ENCODE peak calls at places on chromosomes 7 and 10, in seven cellular contexts. J, I, H, E, U, R and D are unnamed samples.

GRCh38 chr10:102603946-102604345 is 40.3 kb upstream of the TRIM8 start:
- DNase-seq in J (no peak), I (no peak), H (no peak), E (no peak), U (no peak), R (no peak), D (no peak)

GRCh38 chr10:115957010-115957395 is 316.0 kb downstream of the GFRA1 start:
- DNase-seq in J (no peak), I (no peak), H (no peak), E (no peak), U (no peak), R (no peak), D (no peak)

GRCh38 chr10:2928219-2928840 is 139.0 kb upstream of the PFKP start:
- DNase-seq in J (peak; percentile 75), I (peak; percentile 52), H (peak; percentile 61), E (peak; percentile 55), U (peak; percentile 5), R (peak; percentile 87), D (peak; percentile 11)

GRCh38 chr10:101091546-101092290 is 29.9 kb downstream of the KAZALD1 start:
- DNase-seq in J (no peak), I (peak; percentile 11), H (peak; percentile 66), E (no peak), U (no peak), R (no peak), D (no peak)

GRCh38 chr10:14838582-14839304 is 637 bp downstream of the HSPA14 start:
- DNase-seq in J (peak; percentile 18), I (peak; percentile 24), H (peak; percentile 24), E (no peak), U (no peak), R (peak; percentile 59), D (peak; percentile 6)

GRCh38 chr7:954330-955238 is at the start of gene ADAP1:
- DNase-seq in J (peak; percentile 20), I (peak; percentile 38), H (peak; percentile 70), E (no peak), U (peak; percentile 25), R (peak; percentile 87), D (peak; percentile 64)

GRCh38 chr7:87875151-87876039 is 765 bp downstream of the SLC25A40 start:
- DNase-seq in J (no peak), I (no peak), H (peak; percentile 18), E (peak; percentile 44), U (no peak), R (no peak), D (peak; percentile 53)

GRCh38 chr10:12842310-12842709 is 159.2 kb downstream of the CCDC3 start:
- DNase-seq in J (no peak), I (no peak), H (no peak), E (no peak), U (no peak), R (no peak), D (no peak)

GRCh38 chr7:13894956-13895355 is 94.5 kb downstream of the ETV1 start:
- DNase-seq in J (no peak), I (no peak), H (no peak), E (peak; percentile 82), U (no peak), R (no peak), D (no peak)

GRCh38 chr10:133241501-133242205 is 4.0 kb downstream of the VENTX start:
- DNase-seq in J (no peak), I (no peak), H (no peak), E (no peak), U (no peak), R (peak; percentile 72), D (no peak)

GRCh38 chr7:139737221-139738100 is 40.3 kb downstream of the HIPK2 start:
- DNase-seq in J (no peak), I (peak; percentile 51), H (no peak), E (no peak), U (no peak), R (no peak), D (no peak)

GRCh38 chr10:79608505-79609375 is 2.0 kb upstream of the SFTPA1 start:
- DNase-seq in J (no peak), I (peak; percentile 23), H (peak; percentile 16), E (no peak), U (no peak), R (peak; percentile 48), D (peak; percentile 23)

GRCh38 chr10:33758299-33758698 is 423.8 kb upstream of the NRP1 start:
- DNase-seq in J (no peak), I (no peak), H (no peak), E (no peak), U (no peak), R (no peak), D (no peak)

GRCh38 chr10:123146013-123146891 is 1.7 kb upstream of the HMX2 start:
- DNase-seq in J (no peak), I (no peak), H (no peak), E (no peak), U (no peak), R (peak; percentile 32), D (no peak)

GRCh38 chr10:60369163-60369930 is 20.3 kb downstream of the ANK3 start:
- DNase-seq in J (no peak), I (no peak), H (no peak), E (no peak), U (no peak), R (no peak), D (no peak)

GRCh38 chr7:68420342-68420750 is 1177.9 kb upstream of the AUTS2 start:
- DNase-seq in J (no peak), I (no peak), H (no peak), E (no peak), U (no peak), R (no peak), D (no peak)

GRCh38 chr10:120457431-120458172 is 575 bp downstream of the PLPP4 start:
- DNase-seq in J (no peak), I (no peak), H (no peak), E (no peak), U (no peak), R (no peak), D (no peak)

GRCh38 chr7:4167385-4167910 is 514.6 kb upstream of the FOXK1 start:
- DNase-seq in J (no peak), I (no peak), H (no peak), E (no peak), U (no peak), R (no peak), D (no peak)

GRCh38 chr7:17963281-17963680 is 23.0 kb upstream of the SNX13 start:
- DNase-seq in J (no peak), I (peak; percentile 56), H (no peak), E (no peak), U (no peak), R (no peak), D (no peak)

GRCh38 chr10:17053061-17053460 is 76.5 kb downstream of the CUBN start:
- DNase-seq in J (no peak), I (no peak), H (no peak), E (no peak), U (no peak), R (no peak), D (no peak)